ENCODE peak calls at places on chromosomes 7 and 10, in seven cellular contexts. One of them, this sample, is unnamed.

GRCh38 chr10:16441106-16441850 is 4.5 kb downstream of the PTER start:
- DNase-seq in neural crest cell: no peak
- DNase-seq in amniotic stem cell: no peak
- DNase-seq in substantia nigra: no peak
- DNase-seq in Daoy: peak
- DNase-seq in T1000: no peak
- DNase-seq in psoas muscle: no peak
- DNase-seq in this sample: no peak

GRCh38 chr10:78225611-78226010 is 191.9 kb downstream of the RPS24 start:
- DNase-seq in T1000: no peak
- DNase-seq in Daoy: no peak
- DNase-seq in neural crest cell: no peak
- DNase-seq in psoas muscle: no peak
- DNase-seq in amniotic stem cell: no peak
- DNase-seq in substantia nigra: no peak
- DNase-seq in this sample: no peak

GRCh38 chr7:27189560-27190283 is 4.7 kb upstream of the HOXA11 start:
- DNase-seq in psoas muscle: peak
- DNase-seq in substantia nigra: no peak
- DNase-seq in neural crest cell: no peak
- DNase-seq in amniotic stem cell: no peak
- DNase-seq in T1000: no peak
- DNase-seq in Daoy: no peak
- DNase-seq in this sample: no peak

GRCh38 chr10:77001186-77001585 is 636.4 kb downstream of the KCNMA1 start:
- DNase-seq in amniotic stem cell: no peak
- DNase-seq in Daoy: no peak
- DNase-seq in T1000: no peak
- DNase-seq in psoas muscle: no peak
- DNase-seq in substantia nigra: no peak
- DNase-seq in neural crest cell: no peak
- DNase-seq in this sample: no peak

GRCh38 chr7:151608031-151608551 is 88.4 kb upstream of the RHEB start:
- DNase-seq in T1000: no peak
- DNase-seq in substantia nigra: no peak
- DNase-seq in neural crest cell: no peak
- DNase-seq in Daoy: peak
- DNase-seq in psoas muscle: no peak
- DNase-seq in amniotic stem cell: no peak
- DNase-seq in this sample: no peak

GRCh38 chr7:505171-505570 is 14.5 kb downstream of the PDGFA start:
- DNase-seq in T1000: no peak
- DNase-seq in substantia nigra: no peak
- DNase-seq in amniotic stem cell: no peak
- DNase-seq in neural crest cell: no peak
- DNase-seq in psoas muscle: peak
- DNase-seq in Daoy: no peak
- DNase-seq in this sample: peak

GRCh38 chr10:86099542-86100334 is 266.9 kb downstream of the GRID1 start:
- DNase-seq in T1000: no peak
- DNase-seq in psoas muscle: no peak
- DNase-seq in neural crest cell: no peak
- DNase-seq in amniotic stem cell: no peak
- DNase-seq in substantia nigra: no peak
- DNase-seq in Daoy: no peak
- DNase-seq in this sample: peak

GRCh38 chr7:159030490-159031134 is 114.1 kb downstream of the VIPR2 start:
- DNase-seq in T1000: no peak
- DNase-seq in psoas muscle: peak
- DNase-seq in Daoy: peak
- DNase-seq in neural crest cell: peak
- DNase-seq in substantia nigra: no peak
- DNase-seq in amniotic stem cell: no peak
- DNase-seq in this sample: peak

GRCh38 chr10:48606530-48607355 is 1.9 kb upstream of the ARHGAP22 start:
- DNase-seq in Daoy: peak
- DNase-seq in neural crest cell: no peak
- DNase-seq in amniotic stem cell: peak
- DNase-seq in substantia nigra: no peak
- DNase-seq in psoas muscle: peak
- DNase-seq in T1000: peak
- DNase-seq in this sample: peak

GRCh38 chr7:150939052-150939810 is 38.9 kb downstream of the KCNH2 start:
- DNase-seq in T1000: no peak
- DNase-seq in neural crest cell: no peak
- DNase-seq in substantia nigra: no peak
- DNase-seq in amniotic stem cell: no peak
- DNase-seq in psoas muscle: no peak
- DNase-seq in Daoy: no peak
- DNase-seq in this sample: no peak